ENCODE peak calls at places on chromosomes 13 and 19, in five cellular contexts. Z, I, K, L and P are unnamed samples.

GRCh38 chr13:20495087-20496023 is 30.3 kb downstream of the CRYL1 start:
- DNase-seq in Z (no peak), I (peak; percentile 33), K (no peak), L (peak; percentile 72), P (no peak)

GRCh38 chr19:10718205-10719196 is 622 bp downstream of the DNM2 start:
- DNase-seq in Z (no peak), I (peak; percentile 25), K (no peak), L (peak; percentile 28), P (no peak)

GRCh38 chr13:66137384-66137783 is 1092.8 kb downstream of the PCDH9 start:
- DNase-seq in Z (no peak), I (no peak), K (no peak), L (no peak), P (no peak)

GRCh38 chr13:33228645-33229445 is 56.7 kb downstream of the STARD13 start:
- DNase-seq in Z (no peak), I (no peak), K (no peak), L (peak; percentile 83), P (no peak)

GRCh38 chr13:42994878-42995277 is 2.8 kb upstream of the EPSTI1 start:
- DNase-seq in Z (no peak), I (no peak), K (no peak), L (no peak), P (no peak)

GRCh38 chr13:83340170-83340569 is 542.1 kb downstream of the SLITRK1 start:
- DNase-seq in Z (no peak), I (no peak), K (no peak), L (no peak), P (no peak)

GRCh38 chr13:92952161-92952560 is 274.4 kb upstream of the GPC6 start:
- DNase-seq in Z (no peak), I (no peak), K (no peak), L (peak; percentile 30), P (no peak)

GRCh38 chr19:4385291-4386037 is 14.9 kb downstream of the SH3GL1 start:
- DNase-seq in Z (no peak), I (no peak), K (peak; percentile 62), L (no peak), P (no peak)

GRCh38 chr13:98269386-98269785 is 92.3 kb upstream of the RNF113B start:
- DNase-seq in Z (no peak), I (no peak), K (no peak), L (no peak), P (no peak)

GRCh38 chr13:61094865-61095264 is 320.8 kb downstream of the PCDH20 start:
- DNase-seq in Z (no peak), I (no peak), K (no peak), L (no peak), P (no peak)

DNA sequence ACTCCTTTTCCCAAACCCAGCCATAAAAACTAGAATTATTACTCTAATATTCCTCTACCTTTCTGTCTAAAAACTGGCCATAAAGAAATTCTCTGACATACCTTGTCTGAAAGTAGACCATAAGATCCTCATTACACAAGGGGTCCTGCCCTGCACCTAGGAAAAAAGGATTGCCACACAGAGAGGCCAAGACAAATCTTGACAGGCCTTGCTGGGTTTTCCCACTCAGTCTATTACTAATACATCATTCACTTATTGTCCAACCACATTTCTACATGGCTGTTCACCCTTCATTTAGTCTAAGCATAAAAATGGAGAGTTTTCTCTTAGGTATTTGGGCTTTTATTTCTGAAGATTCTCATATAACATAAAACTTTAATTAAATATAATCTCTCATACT is 319.8 kb downstream of the PCDH20 start:
- DNase-seq in Z (no peak), I (no peak), K (no peak), L (no peak), P (no peak)
- TF ChIP-seq CTCF in Z (no peak), I (no peak), K (no peak), L (no peak), P (no peak)

DNA sequence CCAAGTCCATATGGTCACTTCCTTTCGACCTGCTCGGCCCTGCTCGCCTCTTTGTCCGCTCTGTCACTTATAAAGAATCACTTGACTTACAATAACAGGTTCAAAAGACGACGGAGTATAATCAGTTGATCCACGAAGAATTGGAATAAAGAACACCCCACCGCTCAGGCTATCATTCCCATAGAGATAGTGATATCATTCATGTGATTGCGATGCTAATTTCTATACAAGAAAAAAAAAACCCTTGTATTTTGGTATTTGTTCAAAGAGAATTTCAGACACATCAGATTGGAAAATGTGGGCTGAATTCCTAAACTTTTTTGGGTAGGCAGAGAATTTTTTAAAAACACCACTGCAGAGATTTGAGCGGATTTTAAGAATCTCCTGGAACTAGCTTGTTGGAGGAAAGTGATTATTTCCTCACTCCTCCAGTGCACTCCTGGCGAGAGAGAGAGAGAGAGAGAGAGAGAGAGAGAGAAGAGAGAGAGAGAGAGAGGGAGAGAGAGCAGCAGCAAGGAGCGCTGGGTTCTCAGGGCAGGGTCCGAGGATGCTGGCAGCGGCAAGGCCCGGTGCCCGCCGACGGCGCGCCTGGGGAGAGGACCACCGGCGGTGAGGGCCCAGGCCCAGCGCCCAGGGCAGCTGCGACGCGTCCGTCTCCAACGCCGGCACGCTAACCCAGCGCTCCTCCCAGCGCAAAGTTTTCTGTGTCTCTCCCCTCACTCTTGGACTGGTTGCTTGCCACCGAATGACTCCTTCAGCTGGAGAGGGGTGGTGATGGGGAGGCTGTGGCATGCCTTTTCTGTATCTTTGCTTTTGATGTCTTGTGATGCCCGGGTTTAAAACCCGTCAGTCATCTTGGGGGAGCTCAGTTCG is 149.0 kb upstream of the ZNF536 start:
- DNase-seq in Z (no peak), I (no peak), K (no peak), L (no peak), P (no peak)
- H3K4me3 ChIP-seq in Z (no peak overlapping the region), I (no peak overlapping the region), K (peak overlapping the region; percentile 66), L (no peak overlapping the region), P (no peak overlapping the region)

DNA sequence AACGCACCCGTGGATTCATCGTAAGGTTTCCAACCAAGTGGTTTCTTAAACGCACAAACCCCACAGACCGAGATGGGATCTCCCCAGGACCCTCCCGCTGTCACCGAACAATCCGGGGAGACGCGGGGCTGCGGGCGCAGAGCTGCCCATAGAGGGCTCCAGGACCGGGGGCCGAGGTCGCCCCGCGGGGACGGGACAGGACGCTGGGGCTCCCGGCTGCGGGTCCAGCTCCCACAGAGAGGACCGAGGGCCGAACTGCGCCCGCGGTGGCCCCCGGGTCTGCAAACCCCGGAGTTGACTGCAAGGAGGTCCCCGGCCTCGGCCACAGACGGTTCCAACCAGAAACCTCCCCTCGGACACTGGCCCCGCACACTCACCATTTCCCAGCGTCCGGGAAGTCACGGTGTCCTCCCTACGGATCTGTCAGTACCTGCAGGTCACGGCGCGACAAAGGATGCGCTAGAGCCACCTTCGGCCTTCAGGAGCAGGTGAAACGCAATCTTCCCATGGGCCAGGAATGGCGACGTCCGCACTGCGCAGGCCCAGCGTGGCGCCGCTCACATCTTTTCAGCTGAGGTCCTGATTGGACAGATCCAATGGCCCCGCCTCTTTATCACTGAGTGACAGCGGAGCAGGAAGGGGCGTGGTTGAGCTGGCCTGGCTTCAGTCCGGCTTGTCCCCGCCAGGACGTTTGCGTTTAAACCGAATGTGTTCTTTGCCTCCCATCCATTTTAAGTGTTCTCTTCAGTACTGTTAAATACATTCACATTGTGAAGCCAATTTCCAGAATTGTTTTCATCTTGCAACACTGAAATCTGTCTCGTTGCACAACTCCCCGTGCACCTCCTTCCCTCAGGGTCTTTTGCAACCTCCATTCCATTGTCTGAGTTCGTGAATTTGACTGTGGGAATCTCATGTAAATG is at the start of gene ZNF14:
- DNase-seq in Z (peak; percentile 96), I (peak; percentile 77), K (peak; percentile 94), L (peak; percentile 90), P (peak; percentile 92)
- TF ChIP-seq CTCF in Z (no peak), I (no peak), K (no peak), L (peak; percentile 6), P (no peak)

GRCh38 chr19:7294571-7295212 is 478 bp upstream of the INSR start:
- DNase-seq in Z (peak; percentile 92), I (no peak), K (peak; percentile 72), L (peak; percentile 16), P (no peak)

GRCh38 chr19:7292950-7293794 is 1.0 kb downstream of the INSR start:
- DNase-seq in Z (peak; percentile 80), I (no peak), K (peak; percentile 47), L (no peak), P (no peak)

GRCh38 chr19:7288977-7289376 is 5.2 kb downstream of the INSR start:
- DNase-seq in Z (no peak), I (no peak), K (no peak), L (no peak), P (no peak)

GRCh38 chr19:7293795-7294570 is at the start of gene INSR:
- DNase-seq in Z (peak; percentile 97), I (peak; percentile 15), K (peak; percentile 92), L (peak; percentile 84), P (no peak)

DNA sequence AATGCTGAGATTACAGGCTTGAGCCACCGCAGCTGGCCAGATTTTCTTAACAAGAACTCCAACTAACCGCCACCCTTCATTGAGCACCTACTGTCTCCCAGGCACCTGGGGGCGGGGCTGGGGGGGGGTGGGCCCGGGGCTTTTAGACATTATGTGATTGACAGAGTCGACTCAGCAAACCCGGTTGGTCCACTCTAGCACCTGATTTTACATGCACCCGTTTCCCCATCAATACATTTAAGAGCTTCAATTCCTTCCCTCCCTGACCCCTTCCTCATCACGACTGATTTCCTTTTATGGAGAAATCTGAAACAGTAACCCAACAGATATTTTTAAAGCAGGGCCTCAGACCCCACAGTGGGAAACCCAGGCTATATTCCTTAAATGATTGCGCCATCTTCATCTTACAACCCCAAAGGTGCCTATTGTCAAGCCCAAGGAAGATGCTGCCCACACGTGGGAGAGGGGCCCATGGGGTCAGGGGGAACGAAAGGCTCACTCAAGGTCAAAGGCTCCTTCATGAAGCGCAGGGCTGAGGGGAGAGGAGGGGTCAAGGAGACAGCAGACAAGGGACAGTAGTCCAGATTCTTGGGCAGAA is 1.8 kb downstream of the INSR start:
- DNase-seq in Z (no peak), I (no peak), K (no peak), L (no peak), P (no peak)
- H3K4me3 ChIP-seq in Z (peak overlapping the region; percentile 99), I (no peak overlapping the region), K (peak overlapping the region; percentile 96), L (peak overlapping the region; percentile 59), P (no peak overlapping the region)